ENCODE peak calls at places on chromosome 17, in five cellular contexts. V, A, W, C and P are unnamed samples.

GRCh38 chr17:31829649-31830048 is 29.4 kb downstream of the COPRS start:
- DNase-seq in V (no peak), A (no peak), W (no peak), C (no peak), P (no peak)

GRCh38 chr17:36583787-36584186 is 7.9 kb upstream of the DHRS11 start:
- DNase-seq in V (no peak), A (no peak), W (no peak), C (no peak), P (no peak)

GRCh38 chr17:19928299-19928698 is 49.3 kb downstream of the AKAP10 start:
- DNase-seq in V (no peak), A (no peak), W (peak), C (peak), P (no peak)

GRCh38 chr17:56658648-56659047 is 65.1 kb downstream of the NOG start:
- DNase-seq in V (no peak), A (no peak), W (no peak), C (no peak), P (no peak)

GRCh38 chr17:76398523-76399174 is 14.2 kb downstream of the SPHK1 start:
- DNase-seq in V (no peak), A (no peak), W (no peak), C (no peak), P (no peak)

GRCh38 chr17:46818319-46818928 is at the start of gene WNT3:
- DNase-seq in V (no peak), A (no peak), W (no peak), C (no peak), P (no peak)

GRCh38 chr17:47978324-47978723 is 7.4 kb downstream of the CDK5RAP3 start:
- DNase-seq in V (no peak), A (peak), W (peak), C (peak), P (peak)

GRCh38 chr17:14741516-14741915 is 440.6 kb downstream of the HS3ST3B1 start:
- DNase-seq in V (no peak), A (no peak), W (peak), C (no peak), P (no peak)

GRCh38 chr17:37160940-37161339 is 212.2 kb downstream of the AATF start:
- DNase-seq in V (no peak), A (no peak), W (peak), C (peak), P (no peak)

GRCh38 chr17:44363613-44364159 is at the start of gene FAM171A2:
- DNase-seq in V (peak), A (peak), W (peak), C (peak), P (peak)

GRCh38 chr17:34153988-34154387 is 101.1 kb upstream of the CCL2 start:
- DNase-seq in V (no peak), A (no peak), W (no peak), C (no peak), P (no peak)

GRCh38 chr17:50697663-50698272 is 9.9 kb downstream of the ANKRD40 start:
- DNase-seq in V (no peak), A (no peak), W (no peak), C (no peak), P (no peak)
- TF ChIP-seq CTCF in V (peak), A (no peak), W (no peak), C (no peak), P (no peak)

GRCh38 chr17:38511126-38512108 is 83.2 kb downstream of the ARHGAP23 start:
- DNase-seq in V (no peak), A (no peak), W (peak), C (peak), P (no peak)

GRCh38 chr17:38509772-38510423 is 81.6 kb downstream of the ARHGAP23 start:
- DNase-seq in V (no peak), A (no peak), W (no peak), C (no peak), P (no peak)

GRCh38 chr17:38512473-38513058 is 84.3 kb downstream of the ARHGAP23 start:
- DNase-seq in V (no peak), A (no peak), W (no peak), C (no peak), P (no peak)

GRCh38 chr17:38509008-38509771 is 80.9 kb downstream of the ARHGAP23 start:
- DNase-seq in V (peak), A (peak), W (peak), C (peak), P (peak)

DNA sequence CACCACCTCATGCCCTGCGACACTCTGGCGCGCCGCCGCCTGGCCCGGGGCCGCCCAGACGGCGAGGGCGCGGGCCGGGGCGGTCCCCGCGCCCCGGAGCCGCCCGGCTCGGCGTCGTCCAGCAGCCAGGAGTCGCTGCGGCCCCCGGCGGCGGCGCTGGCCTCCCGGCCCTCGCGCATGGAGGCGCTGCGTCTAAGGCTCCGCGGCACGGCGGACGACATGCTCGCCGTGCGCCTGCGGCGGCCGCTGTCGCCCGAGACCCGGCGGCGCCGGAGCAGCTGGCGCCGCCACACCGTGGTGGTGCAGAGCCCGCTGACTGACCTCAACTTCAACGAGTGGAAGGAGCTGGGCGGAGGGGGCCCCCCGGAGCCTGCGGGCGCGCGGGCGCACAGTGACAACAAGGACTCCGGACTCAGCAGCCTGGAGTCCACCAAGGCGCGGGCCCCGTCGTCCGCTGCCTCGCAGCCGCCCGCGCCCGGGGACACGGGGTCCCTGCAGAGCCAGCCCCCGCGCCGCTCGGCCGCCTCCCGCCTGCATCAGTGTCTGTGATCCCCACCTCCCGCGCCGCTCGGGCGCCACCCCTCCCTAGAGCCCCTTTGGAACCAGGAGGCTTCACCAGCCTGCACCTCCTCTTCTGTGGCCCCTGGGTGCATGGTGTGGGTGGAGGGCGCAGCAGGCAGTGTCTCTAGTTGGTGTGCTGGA is 82.3 kb downstream of the ARHGAP23 start:
- DNase-seq in V (no peak), A (no peak), W (no peak), C (no peak), P (no peak)
- TF ChIP-seq CTCF in V (no peak), A (no peak), W (no peak), C (no peak), P (peak)

GRCh38 chr17:49218941-49219913 is 8.7 kb downstream of the ABI3 start:
- DNase-seq in V (peak), A (no peak), W (no peak), C (no peak), P (no peak)
- TF ChIP-seq CTCF in V (no peak), A (peak), W (peak), C (no peak), P (no peak)

GRCh38 chr17:66727634-66728570 is 107.0 kb upstream of the CACNG5 start:
- DNase-seq in V (peak), A (no peak), W (peak), C (peak), P (no peak)
- TF ChIP-seq CTCF in V (peak), A (peak), W (peak), C (peak), P (peak)

GRCh38 chr17:28320215-28321061 is 1.4 kb downstream of the TMEM97 start:
- DNase-seq in V (no peak), A (no peak), W (no peak), C (peak), P (no peak)

GRCh38 chr17:28317099-28317964 is 1.7 kb upstream of the TMEM97 start:
- DNase-seq in V (no peak), A (no peak), W (no peak), C (no peak), P (no peak)

GRCh38 chr17:28317965-28318758 is 838 bp upstream of the TMEM97 start:
- DNase-seq in V (no peak), A (no peak), W (no peak), C (no peak), P (no peak)

GRCh38 chr17:28315846-28316705 is 2.9 kb upstream of the TMEM97 start:
- DNase-seq in V (no peak), A (no peak), W (no peak), C (no peak), P (no peak)

GRCh38 chr17:28318759-28319660 is at the start of gene TMEM97:
- DNase-seq in V (peak), A (peak), W (peak), C (peak), P (peak)
- TF ChIP-seq CTCF in V (peak), A (peak), W (peak), C (peak), P (peak)

GRCh38 chr17:40019140-40019991 is 4.1 kb downstream of the CSF3 start:
- DNase-seq in V (no peak), A (peak), W (peak), C (peak), P (no peak)
- TF ChIP-seq CTCF in V (no peak), A (no peak), W (peak), C (no peak), P (peak)